ENCODE peak calls at places on chromosomes 16 and 17, in six cellular contexts. B is stomach, X is ovary, K is upper lobe of left lung, O is thoracic aorta, I is PC-9. H is an unnamed sample. For H3K4me1, the result is how much of the 10 kb centered on the place peaks cover.

GRCh38 chr16:50526249-50526648 is 21.9 kb upstream of the NKD1 start:
- DNase-seq in O (no peak), X (no peak), I (no peak), B (peak), K (no peak), H (no peak)

GRCh38 chr17:6555331-6556120 is 829 bp downstream of the PITPNM3 start:
- DNase-seq in X (peak), B (peak), K (peak), I (peak), O (no peak), H (no peak)

GRCh38 chr16:56884026-56884582 is 19.1 kb downstream of the SLC12A3 start:
- DNase-seq in B (no peak), K (no peak), O (no peak), I (no peak), X (no peak), H (no peak)

GRCh38 chr17:4827399-4827798 is 5.7 kb upstream of the MINK1 start:
- DNase-seq in I (no peak), K (no peak), O (no peak), X (no peak), B (no peak), H (no peak)

GRCh38 chr16:30539000-30539964 is 4.6 kb upstream of the ZNF747 start:
- DNase-seq in B (no peak), K (no peak), I (no peak), X (no peak), O (no peak), H (no peak)

GRCh38 chr17:29326414-29326813 is 32.5 kb upstream of the NUFIP2 start:
- DNase-seq in B (no peak), K (no peak), X (no peak), O (no peak), I (no peak), H (no peak)

GRCh38 chr17:13086142-13086769 is 68.4 kb upstream of the ELAC2 start:
- DNase-seq in X (no peak), B (no peak), I (no peak), K (no peak), O (no peak), H (no peak)

GRCh38 chr16:14354561-14355351 is 275.3 kb downstream of the PARN start:
- DNase-seq in K (no peak), I (no peak), O (no peak), B (no peak), X (no peak), H (no peak)

GRCh38 chr17:37047631-37048104 is 98.9 kb downstream of the AATF start:
- DNase-seq in B (peak), K (peak), I (peak), O (peak), X (peak), H (no peak)

GRCh38 chr16:19555938-19556778 is 655 bp downstream of the VPS35L start:
- DNase-seq in X (no peak), O (no peak), K (no peak), B (no peak), I (no peak), H (no peak)

GRCh38 chr17:15398291-15398690 is 56.9 kb upstream of the TEKT3 start:
- DNase-seq in I (no peak), K (no peak), O (no peak), X (no peak), B (no peak), H (no peak)

GRCh38 chr17:74096456-74096855 is 107.0 kb upstream of the RPL38 start:
- DNase-seq in X (no peak), K (no peak), I (no peak), O (no peak), B (no peak), H (no peak)

GRCh38 chr16:54363760-54364159 is 77.2 kb upstream of the IRX3 start:
- DNase-seq in X (no peak), K (no peak), B (no peak), I (no peak), O (no peak), H (no peak)

GRCh38 chr16:4319454-4319853 is 3.6 kb downstream of the GLIS2 start:
- DNase-seq in X (no peak), B (peak), K (peak), O (no peak), I (no peak), H (peak)

GRCh38 chr16:4935231-4935855 is 1.6 kb downstream of the PPL start:
- DNase-seq in K (peak), I (peak), O (peak), X (peak), B (peak), H (no peak)

GRCh38 chr17:29291163-29291752 is 2.7 kb downstream of the NUFIP2 start:
- DNase-seq in X (no peak), I (peak), O (no peak), B (no peak), K (no peak), H (no peak)

GRCh38 chr17:16989230-16989952 is 17.5 kb upstream of the TNFRSF13B start:
- DNase-seq in X (no peak), B (no peak), K (no peak), O (no peak), I (no peak), H (no peak)

GRCh38 chr16:71479420-71479819 is 9.7 kb downstream of the ZNF19 start:
- DNase-seq in K (no peak), X (no peak), O (no peak), I (no peak), B (no peak), H (no peak)

GRCh38 chr17:19867654-19868395 is at the start of gene ULK2:
- DNase-seq in X (peak), K (peak), B (peak), I (peak), O (no peak), H (no peak)

GRCh38 chr17:42760652-42761581 is at the start of gene RAMP2:
- DNase-seq in K (no peak), B (peak), O (no peak), I (peak), X (peak), H (no peak)

GRCh38 chr17:59073972-59074371 is 32.7 kb downstream of the TRIM37 start:
- DNase-seq in O (no peak), X (no peak), K (no peak), B (no peak), I (no peak), H (no peak)

GRCh38 chr17:62968445-62968923 is 2.4 kb downstream of the TANC2 start:
- DNase-seq in O (no peak), B (peak), I (peak), X (no peak), K (peak), H (no peak)

GRCh38 chr16:4372578-4373355 is 1.1 kb downstream of the VASN start:
- DNase-seq in K (peak), I (no peak), B (peak), O (no peak), X (peak), H (no peak)

GRCh38 chr16:68275611-68276191 is 11.4 kb downstream of the SLC7A6 start:
- DNase-seq in X (no peak), O (no peak), I (no peak), B (no peak), K (no peak), H (no peak)

GRCh38 chr17:75250009-75250471 is 11.4 kb downstream of the GGA3 start:
- DNase-seq in O (no peak), B (peak), X (no peak), K (no peak), I (peak), H (no peak)

GRCh38 chr16:5903153-5903552 is 805.6 kb upstream of the EEF2KMT start:
- DNase-seq in B (no peak), K (no peak), X (no peak), O (no peak), I (no peak), H (no peak)

GRCh38 chr17:57665696-57666095 is 79.4 kb downstream of the CCDC182 start:
- DNase-seq in X (no peak), I (no peak), K (no peak), O (no peak), B (no peak), H (peak)

GRCh38 chr17:57665128-57665527 is 80.0 kb downstream of the CCDC182 start:
- DNase-seq in O (no peak), B (no peak), X (peak), K (no peak), I (no peak), H (peak)

GRCh38 chr17:57662021-57662420 is 83.1 kb downstream of the CCDC182 start:
- DNase-seq in O (no peak), K (no peak), B (no peak), I (no peak), X (no peak), H (no peak)

GRCh38 chr17:57663326-57664070 is 81.6 kb downstream of the CCDC182 start:
- DNase-seq in X (no peak), I (no peak), B (no peak), K (no peak), O (no peak), H (peak)

DNA sequence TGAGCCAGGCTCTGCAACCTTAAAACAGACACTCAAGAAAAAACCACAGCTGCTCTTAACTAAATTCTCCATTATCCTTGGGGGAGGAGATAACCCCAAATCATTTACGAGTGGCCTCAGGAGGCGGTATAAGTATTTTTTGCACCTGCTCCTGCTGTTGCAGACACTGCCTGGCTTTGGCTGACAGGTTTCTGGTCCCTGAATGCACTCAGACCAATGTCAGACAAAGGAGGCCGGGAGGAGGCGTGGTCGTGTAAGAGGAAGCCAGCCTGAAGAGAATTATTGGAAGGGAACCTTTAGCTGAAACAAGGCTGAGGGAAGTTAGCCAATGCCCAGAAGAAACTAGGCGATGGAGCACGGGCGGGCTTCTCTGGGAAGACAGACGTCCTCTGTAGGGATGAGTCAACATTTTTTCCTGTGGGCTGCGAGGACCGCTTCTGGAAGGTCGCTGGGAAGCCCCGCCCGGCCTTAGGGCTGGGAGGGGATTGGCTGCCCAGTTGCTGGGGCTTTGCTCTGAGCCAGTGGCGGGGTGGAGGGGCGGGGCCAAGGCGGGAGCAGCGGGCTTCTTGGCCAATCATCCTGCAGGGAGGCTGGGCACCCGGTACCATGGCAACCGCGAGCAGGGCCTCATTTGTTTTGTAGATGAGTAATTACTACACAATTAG is 82.3 kb downstream of the CCDC182 start:
- DNase-seq in O (peak), X (peak), B (peak), K (peak), I (peak), H (peak)
- H3K4me1 ChIP-seq in O (under half), X (under half), B (under half), K (under half), I (under half), H (under half)

DNA sequence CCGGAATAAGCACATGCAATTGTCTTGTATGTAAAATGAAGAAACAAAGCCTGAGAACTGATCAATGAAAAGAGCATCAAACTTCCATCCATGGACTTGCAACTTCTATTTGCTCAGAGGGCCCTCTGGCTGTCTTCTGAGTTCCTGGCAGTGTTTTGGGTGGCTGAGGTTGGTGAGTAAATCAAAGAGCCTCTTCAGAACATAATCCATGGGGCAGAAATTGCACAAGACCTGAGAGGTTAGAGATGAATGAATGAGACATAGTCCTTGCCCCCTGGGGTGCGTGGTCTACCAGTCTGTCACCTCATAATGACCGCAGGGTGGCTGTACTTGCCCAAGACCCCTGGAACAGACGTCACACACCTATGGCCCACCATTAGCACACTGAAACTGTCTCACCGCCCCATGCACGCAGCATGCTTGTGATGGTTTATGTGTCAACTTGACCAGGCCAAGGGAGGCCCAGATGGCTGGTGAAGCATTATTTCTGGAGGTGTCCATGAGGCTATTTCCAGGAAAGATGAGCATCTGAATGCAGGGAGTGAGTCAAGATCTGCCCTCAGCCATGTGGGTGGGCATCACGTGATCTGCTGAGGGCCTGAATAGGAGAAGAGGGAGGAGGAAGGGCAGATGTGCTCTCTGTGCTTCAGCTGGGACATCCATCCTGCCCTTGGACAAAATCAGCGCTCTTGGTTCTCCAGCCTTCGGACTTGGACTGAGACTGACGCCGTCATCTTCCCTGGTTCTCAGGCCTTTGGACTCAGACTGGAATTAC is 8.3 kb downstream of the PIK3R6 start:
- DNase-seq in K (peak), I (no peak), O (no peak), X (no peak), B (no peak), H (no peak)
- TF ChIP-seq CTCF in K (no peak), I (no peak), O (no peak), X (no peak), B (no peak), H (no peak)

GRCh38 chr17:81337449-81337848 is 42.3 kb upstream of the SLC38A10 start:
- DNase-seq in B (peak), O (no peak), X (no peak), K (peak), I (no peak), H (peak)
- H3K4me3 ChIP-seq in B (no peak), O (no peak), X (no peak), K (no peak), I (no peak), H (no peak)

GRCh38 chr16:25011891-25012499 is 3.2 kb downstream of the ARHGAP17 start:
- DNase-seq in I (no peak), X (no peak), B (no peak), O (no peak), K (no peak), H (no peak)
- H3K4me1 ChIP-seq in I (under half), X (under half), B (under half), O (under half), K (half or more), H (under half)

GRCh38 chr17:64147110-64148016 is 17.4 kb upstream of the ERN1 start:
- DNase-seq in I (no peak), O (no peak), B (no peak), X (no peak), K (no peak), H (no peak)
- TF ChIP-seq CTCF in I (no peak), O (no peak), B (no peak), X (no peak), K (no peak), H (no peak)

GRCh38 chr17:44599298-44600175 is 42.3 kb downstream of the FZD2 start:
- DNase-seq in I (peak), B (peak), O (peak), K (peak), X (peak), H (no peak)

GRCh38 chr17:44602970-44603369 is 45.7 kb downstream of the FZD2 start:
- DNase-seq in O (no peak), K (no peak), X (no peak), B (no peak), I (no peak), H (no peak)

GRCh38 chr17:44604149-44605115 is 47.1 kb downstream of the FZD2 start:
- DNase-seq in I (no peak), O (no peak), B (no peak), K (no peak), X (no peak), H (no peak)

GRCh38 chr17:44602390-44602789 is 45.1 kb downstream of the FZD2 start:
- DNase-seq in B (peak), K (no peak), O (no peak), I (no peak), X (no peak), H (no peak)

DNA sequence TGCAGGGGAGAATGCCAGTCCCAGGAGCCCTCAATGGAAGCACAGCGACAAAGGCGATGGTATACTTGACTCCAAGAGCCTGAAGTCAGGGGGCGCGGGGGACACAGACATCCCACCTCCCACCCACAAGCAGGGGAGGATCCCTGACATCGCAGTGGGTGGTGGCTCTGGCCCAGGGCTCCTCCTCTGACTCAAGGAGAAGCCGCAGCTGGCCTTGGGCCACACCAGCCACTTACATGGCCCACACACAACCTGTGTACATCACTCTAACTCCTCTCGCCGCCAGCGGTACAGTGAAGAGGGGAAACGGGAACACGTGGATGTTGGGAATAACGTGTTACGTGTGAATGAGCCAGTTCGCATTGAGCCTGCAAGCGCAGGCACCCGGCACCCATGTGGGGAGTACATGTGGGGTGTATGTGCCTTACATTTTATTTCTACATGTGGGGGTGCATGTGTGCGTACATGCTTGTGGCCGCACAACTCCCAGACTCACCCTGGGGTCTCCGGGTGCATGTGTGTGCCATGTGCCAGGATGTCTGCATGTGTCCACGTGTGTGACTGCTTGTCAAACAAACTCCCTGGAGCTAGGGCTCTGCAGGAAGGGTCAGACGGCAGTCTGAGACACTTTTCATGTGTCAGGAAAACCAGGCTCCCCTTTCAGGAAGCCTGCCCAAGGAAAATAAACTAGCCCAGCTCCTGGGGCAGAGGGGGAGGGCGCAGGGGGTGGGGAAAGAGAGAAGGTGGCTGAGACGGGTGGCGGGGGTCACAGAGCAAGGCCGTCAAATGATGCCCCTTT is 44.5 kb downstream of the FZD2 start:
- DNase-seq in B (no peak), K (peak), X (no peak), O (no peak), I (no peak), H (no peak)
- H3K4me3 ChIP-seq in B (no peak), K (no peak), X (no peak), O (no peak), I (no peak), H (no peak)

DNA sequence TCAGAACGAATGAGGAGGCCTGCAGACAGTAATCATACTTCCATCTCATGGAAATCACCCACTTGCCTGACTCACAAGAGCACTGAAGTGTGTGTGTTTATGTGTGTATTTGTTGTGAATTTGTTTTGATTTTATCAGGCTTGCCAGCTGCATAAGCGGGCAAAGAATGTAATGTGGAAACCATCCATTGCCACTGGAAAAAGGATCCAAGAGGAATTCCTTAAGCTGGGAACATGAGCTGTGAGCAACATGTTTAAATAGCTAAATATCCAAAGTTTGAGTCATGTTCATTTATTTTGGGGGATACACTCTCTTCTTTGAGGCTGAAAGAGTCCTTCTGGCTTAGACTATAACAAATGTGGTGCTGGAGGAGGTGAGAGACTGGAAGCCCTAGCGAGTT is 198.4 kb upstream of the TBX2 start:
- DNase-seq in I (no peak), K (no peak), O (no peak), B (no peak), X (no peak), H (no peak)
- H3K4me1 ChIP-seq in I (under half), K (under half), O (under half), B (under half), X (under half), H (under half)